ENCODE peak calls at places on chromosomes 1 and 21, in four cellular contexts. One of them, this sample, is unnamed.

GRCh38 chr21:21715286-21715969 is 717.2 kb downstream of the NCAM2 start:
- DNase-seq in HEK293T: no peak
- DNase-seq in GM12878: no peak
- DNase-seq in K562: no peak
- DNase-seq in this sample: no peak

GRCh38 chr1:4638347-4638734 is 16.1 kb upstream of the AJAP1 start:
- DNase-seq in HEK293T: no peak
- DNase-seq in GM12878: no peak
- DNase-seq in K562: no peak
- DNase-seq in this sample: no peak

GRCh38 chr1:230901711-230902110 is 33.4 kb upstream of the C1orf198 start:
- DNase-seq in HEK293T: no peak
- DNase-seq in GM12878: no peak
- DNase-seq in K562: no peak
- DNase-seq in this sample: no peak

GRCh38 chr1:109805486-109806180 is 41.9 kb upstream of the EPS8L3 start:
- DNase-seq in HEK293T: no peak
- DNase-seq in GM12878: no peak
- DNase-seq in K562: no peak
- DNase-seq in this sample: no peak

GRCh38 chr21:37074195-37074510 is 1.1 kb downstream of the TTC3 start:
- DNase-seq in HEK293T: peak
- DNase-seq in GM12878: no peak
- DNase-seq in K562: no peak
- DNase-seq in this sample: no peak

GRCh38 chr1:209266590-209267172 is 316.8 kb upstream of the CAMK1G start:
- DNase-seq in HEK293T: no peak
- DNase-seq in GM12878: no peak
- DNase-seq in K562: no peak
- DNase-seq in this sample: no peak

GRCh38 chr1:227131193-227131592 is 187.1 kb downstream of the CDC42BPA start:
- DNase-seq in HEK293T: peak
- DNase-seq in GM12878: no peak
- DNase-seq in K562: no peak
- DNase-seq in this sample: peak

GRCh38 chr1:223479261-223479660 is 86.0 kb downstream of the CCDC185 start:
- DNase-seq in HEK293T: no peak
- DNase-seq in GM12878: no peak
- DNase-seq in K562: no peak
- DNase-seq in this sample: no peak

GRCh38 chr1:113488576-113489177 is 98.4 kb downstream of the MAGI3 start:
- DNase-seq in HEK293T: no peak
- DNase-seq in GM12878: no peak
- DNase-seq in K562: no peak
- DNase-seq in this sample: peak

GRCh38 chr1:245484176-245484575 is 329.4 kb downstream of the KIF26B start:
- DNase-seq in HEK293T: no peak
- DNase-seq in GM12878: no peak
- DNase-seq in K562: no peak
- DNase-seq in this sample: no peak

GRCh38 chr21:37446552-37446951 is 80.0 kb downstream of the DYRK1A start:
- DNase-seq in HEK293T: no peak
- DNase-seq in GM12878: no peak
- DNase-seq in K562: no peak
- DNase-seq in this sample: no peak

GRCh38 chr1:146012703-146013565 is 8.6 kb downstream of the HJV start:
- DNase-seq in HEK293T: peak
- DNase-seq in GM12878: no peak
- DNase-seq in K562: peak
- DNase-seq in this sample: peak

GRCh38 chr1:4506591-4506990 is 147.8 kb upstream of the AJAP1 start:
- DNase-seq in HEK293T: no peak
- DNase-seq in GM12878: no peak
- DNase-seq in K562: no peak
- DNase-seq in this sample: no peak

GRCh38 chr1:200096774-200097173 is 69.3 kb downstream of the NR5A2 start:
- DNase-seq in HEK293T: no peak
- DNase-seq in GM12878: peak
- DNase-seq in K562: no peak
- DNase-seq in this sample: no peak

GRCh38 chr21:33078907-33079582 is 9.1 kb downstream of the OLIG1 start:
- DNase-seq in HEK293T: no peak
- DNase-seq in GM12878: peak
- DNase-seq in K562: peak
- DNase-seq in this sample: peak

GRCh38 chr1:112698366-112699310 is 8.3 kb downstream of the RHOC start:
- DNase-seq in HEK293T: no peak
- DNase-seq in GM12878: no peak
- DNase-seq in K562: peak
- DNase-seq in this sample: peak

GRCh38 chr1:41462680-41463004 is 21.8 kb downstream of the EDN2 start:
- DNase-seq in HEK293T: no peak
- DNase-seq in GM12878: no peak
- DNase-seq in K562: no peak
- DNase-seq in this sample: no peak

DNA sequence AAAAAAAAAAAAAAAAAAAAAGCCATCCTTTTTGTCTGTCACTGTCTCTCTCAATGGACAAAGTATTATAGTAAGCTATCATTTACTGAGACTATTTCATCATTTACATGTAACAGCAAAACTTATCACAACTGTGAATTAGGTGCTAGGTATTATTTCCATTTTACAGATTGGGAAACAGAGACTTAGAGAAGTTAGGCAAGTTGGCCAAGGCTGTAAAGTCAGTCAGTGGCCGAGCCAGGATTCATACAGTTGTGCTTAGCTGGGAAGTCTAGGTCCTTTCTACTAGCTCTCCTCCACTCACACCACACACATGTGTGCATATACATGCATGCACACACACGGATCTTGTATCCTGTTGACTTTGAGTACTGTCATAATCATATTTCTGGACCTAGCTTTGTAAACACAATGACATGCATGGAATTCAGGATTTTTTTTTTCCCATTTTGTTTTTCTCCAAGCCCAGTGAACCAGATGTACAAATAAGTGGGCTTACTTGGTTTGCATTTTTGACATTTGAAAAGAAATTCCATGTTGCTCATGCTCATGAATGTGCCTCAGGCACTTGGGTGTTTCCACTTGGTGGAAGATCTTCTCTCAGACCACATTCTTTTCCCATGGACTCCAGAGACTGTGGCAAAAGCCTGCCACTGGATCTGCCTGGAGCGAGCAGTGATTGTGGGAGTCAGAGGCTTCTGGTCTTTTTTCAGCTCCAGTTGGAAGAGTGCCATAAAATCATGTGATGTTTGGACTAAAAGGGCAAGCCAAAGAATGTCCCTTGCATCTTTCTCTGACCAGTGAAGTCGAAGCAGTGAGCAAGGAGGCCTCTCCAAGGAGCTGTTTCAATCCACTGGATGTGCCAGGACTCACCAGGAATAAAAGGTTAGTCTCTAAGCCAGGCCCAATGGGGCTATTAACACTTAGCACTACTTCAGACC is 61.7 kb upstream of the DNAJC6 start:
- DNase-seq in HEK293T: no peak
- DNase-seq in GM12878: no peak
- DNase-seq in K562: no peak
- DNase-seq in this sample: no peak
- TF ChIP-seq TARDBP in HEK293T: no peak
- TF ChIP-seq TARDBP in GM12878: no peak
- TF ChIP-seq TARDBP in K562: no peak
- TF ChIP-seq TARDBP in this sample: no peak

GRCh38 chr1:49050041-49050440 is 273.4 kb upstream of the BEND5 start:
- DNase-seq in HEK293T: no peak
- DNase-seq in GM12878: no peak
- DNase-seq in K562: no peak
- DNase-seq in this sample: no peak

GRCh38 chr1:49051647-49052046 is 275.0 kb upstream of the BEND5 start:
- DNase-seq in HEK293T: no peak
- DNase-seq in GM12878: no peak
- DNase-seq in K562: no peak
- DNase-seq in this sample: no peak

GRCh38 chr1:49048188-49048587 is 271.5 kb upstream of the BEND5 start:
- DNase-seq in HEK293T: no peak
- DNase-seq in GM12878: no peak
- DNase-seq in K562: no peak
- DNase-seq in this sample: no peak

GRCh38 chr1:49045371-49045770 is 268.7 kb upstream of the BEND5 start:
- DNase-seq in HEK293T: no peak
- DNase-seq in GM12878: no peak
- DNase-seq in K562: no peak
- DNase-seq in this sample: no peak

DNA sequence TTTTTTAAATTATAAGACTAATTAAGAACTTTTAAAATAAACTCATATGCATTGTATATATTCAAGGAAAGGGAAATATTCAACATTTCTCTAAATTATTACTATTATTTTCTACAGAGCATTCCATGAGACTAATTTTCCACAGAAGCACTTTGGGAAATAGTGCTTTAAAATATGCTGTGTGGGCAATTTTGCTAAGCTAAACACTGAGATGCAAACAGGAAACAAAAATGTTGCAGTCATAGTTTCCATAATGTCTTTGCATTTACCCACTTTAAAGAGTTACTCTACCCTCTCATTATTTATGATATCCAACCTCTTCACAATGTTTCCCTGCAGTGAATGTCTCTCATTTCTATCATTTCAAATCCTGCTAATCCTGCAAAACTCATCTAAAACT is 269.6 kb upstream of the BEND5 start:
- DNase-seq in HEK293T: no peak
- DNase-seq in GM12878: no peak
- DNase-seq in K562: no peak
- DNase-seq in this sample: no peak
- TF ChIP-seq TARDBP in HEK293T: no peak
- TF ChIP-seq TARDBP in GM12878: no peak
- TF ChIP-seq TARDBP in K562: no peak
- TF ChIP-seq TARDBP in this sample: no peak

GRCh38 chr1:158809862-158810261 is 21.3 kb upstream of the MNDA start:
- DNase-seq in HEK293T: no peak
- DNase-seq in GM12878: no peak
- DNase-seq in K562: no peak
- DNase-seq in this sample: no peak
- TF ChIP-seq TARDBP in HEK293T: no peak
- TF ChIP-seq TARDBP in GM12878: no peak
- TF ChIP-seq TARDBP in K562: no peak
- TF ChIP-seq TARDBP in this sample: no peak

GRCh38 chr1:186057086-186057485 is 318.0 kb downstream of the TPR start:
- DNase-seq in HEK293T: no peak
- DNase-seq in GM12878: no peak
- DNase-seq in K562: no peak
- DNase-seq in this sample: no peak

GRCh38 chr1:186054932-186055331 is 320.1 kb downstream of the TPR start:
- DNase-seq in HEK293T: no peak
- DNase-seq in GM12878: no peak
- DNase-seq in K562: no peak
- DNase-seq in this sample: no peak

GRCh38 chr1:186050360-186050759 is 316.2 kb downstream of the HMCN1 start:
- DNase-seq in HEK293T: no peak
- DNase-seq in GM12878: no peak
- DNase-seq in K562: no peak
- DNase-seq in this sample: no peak

GRCh38 chr1:186055846-186056245 is 319.2 kb downstream of the TPR start:
- DNase-seq in HEK293T: no peak
- DNase-seq in GM12878: no peak
- DNase-seq in K562: no peak
- DNase-seq in this sample: no peak

DNA sequence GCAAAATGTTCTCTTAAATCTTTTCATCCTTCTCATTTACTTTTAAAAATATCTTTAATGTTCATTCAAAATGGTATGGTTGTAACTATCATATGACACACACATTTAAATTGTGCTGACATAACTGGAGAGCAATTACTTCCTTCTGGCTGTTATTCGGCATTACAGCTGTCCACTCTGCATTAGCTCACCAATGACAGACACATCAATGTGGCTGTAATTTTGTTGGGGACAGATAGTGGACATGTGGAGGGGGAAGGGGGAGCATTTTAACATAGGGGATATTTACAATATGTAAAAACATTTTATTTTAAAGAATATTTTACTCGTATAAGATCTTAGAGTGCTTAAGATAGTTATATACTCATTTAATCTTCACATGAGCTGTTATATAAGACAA is 319.8 kb downstream of the HMCN1 start:
- DNase-seq in HEK293T: no peak
- DNase-seq in GM12878: no peak
- DNase-seq in K562: no peak
- DNase-seq in this sample: no peak
- TF ChIP-seq TARDBP in HEK293T: no peak
- TF ChIP-seq TARDBP in GM12878: no peak
- TF ChIP-seq TARDBP in K562: no peak
- TF ChIP-seq TARDBP in this sample: no peak

GRCh38 chr1:178536329-178536728 is 23.4 kb downstream of the TEX35 start:
- DNase-seq in HEK293T: no peak
- DNase-seq in GM12878: no peak
- DNase-seq in K562: no peak
- DNase-seq in this sample: no peak
- TF ChIP-seq TARDBP in HEK293T: no peak
- TF ChIP-seq TARDBP in GM12878: no peak
- TF ChIP-seq TARDBP in K562: no peak
- TF ChIP-seq TARDBP in this sample: no peak

GRCh38 chr1:95723346-95723745 is 489.3 kb downstream of the RWDD3 start:
- DNase-seq in HEK293T: no peak
- DNase-seq in GM12878: no peak
- DNase-seq in K562: no peak
- DNase-seq in this sample: no peak
- TF ChIP-seq TARDBP in HEK293T: no peak
- TF ChIP-seq TARDBP in GM12878: no peak
- TF ChIP-seq TARDBP in K562: no peak
- TF ChIP-seq TARDBP in this sample: no peak

DNA sequence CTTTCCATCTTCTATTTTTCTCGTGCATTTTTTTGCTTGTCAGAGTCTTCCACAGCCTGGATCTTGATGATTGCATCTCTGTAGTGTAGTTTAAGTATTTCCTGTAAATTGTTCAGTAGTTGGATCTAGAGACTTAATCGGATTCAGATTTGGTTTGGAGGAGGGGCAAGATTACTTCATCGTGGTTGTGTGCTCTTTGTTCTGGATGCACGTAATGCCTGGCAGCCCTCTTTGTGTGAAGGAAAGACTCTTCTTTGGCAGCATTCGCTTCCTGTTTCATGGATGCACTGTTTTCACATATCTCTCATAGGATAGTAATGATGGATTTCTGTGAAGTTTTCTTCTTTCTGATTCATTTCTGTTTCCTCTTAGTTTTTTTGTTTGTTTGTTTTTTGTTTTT is 14.2 kb downstream of the SEMA4A start:
- DNase-seq in HEK293T: no peak
- DNase-seq in GM12878: no peak
- DNase-seq in K562: no peak
- DNase-seq in this sample: no peak
- TF ChIP-seq TARDBP in HEK293T: no peak
- TF ChIP-seq TARDBP in GM12878: no peak
- TF ChIP-seq TARDBP in K562: no peak
- TF ChIP-seq TARDBP in this sample: no peak

GRCh38 chr1:244325056-244325764 is 126.5 kb downstream of the ADSS2 start:
- DNase-seq in HEK293T: no peak
- DNase-seq in GM12878: peak
- DNase-seq in K562: no peak
- DNase-seq in this sample: no peak
- TF ChIP-seq TARDBP in HEK293T: no peak
- TF ChIP-seq TARDBP in GM12878: no peak
- TF ChIP-seq TARDBP in K562: no peak
- TF ChIP-seq TARDBP in this sample: no peak

This sample was measured in HepG2.